ENCODE peak calls at places on chromosome 21, in nine cellular contexts. A, Z, L, J, F, X, H, U and E are unnamed samples.

GRCh38 chr21:29481641-29482040 is 182.9 kb downstream of the BACH1 start:
- DNase-seq in U (no peak), Z (no peak), X (peak; percentile 78), F (no peak), L (no peak), H (no peak), J (peak; percentile 52), A (peak; percentile 72), E (peak; percentile 42)

GRCh38 chr21:42490735-42491134 is 5.3 kb downstream of the RSPH1 start:
- DNase-seq in J (no peak), A (no peak), H (no peak), U (no peak), L (no peak), F (no peak), Z (no peak), X (no peak), E (no peak)

GRCh38 chr21:42153746-42154145 is 65.2 kb upstream of the ABCG1 start:
- DNase-seq in U (no peak), J (no peak), Z (no peak), F (no peak), X (no peak), A (no peak), L (no peak), H (no peak), E (no peak)

GRCh38 chr21:43599728-43600127 is 59.6 kb downstream of the HSF2BP start:
- DNase-seq in F (no peak), X (no peak), L (no peak), Z (no peak), H (no peak), A (no peak), U (no peak), J (no peak), E (no peak)

GRCh38 chr21:15667010-15667409 is 62.8 kb upstream of the USP25 start:
- DNase-seq in F (no peak), L (no peak), X (peak; percentile 33), Z (no peak), J (peak; percentile 74), H (no peak), A (peak; percentile 29), U (no peak), E (peak; percentile 53)

GRCh38 chr21:42475526-42476492 is 20.2 kb downstream of the RSPH1 start:
- DNase-seq in L (no peak), A (no peak), F (no peak), J (no peak), U (no peak), X (no peak), Z (no peak), H (no peak), E (no peak)

GRCh38 chr21:45538381-45539045 is 3.7 kb downstream of the SLC19A1 start:
- DNase-seq in J (no peak), U (no peak), Z (no peak), X (no peak), H (no peak), A (no peak), F (no peak), L (no peak), E (no peak)

GRCh38 chr21:38303300-38303699 is 46.5 kb downstream of the KCNJ15 start:
- DNase-seq in Z (no peak), F (no peak), U (no peak), J (peak; percentile 62), L (no peak), A (peak; percentile 95), H (no peak), X (peak; percentile 73), E (peak; percentile 94)

GRCh38 chr21:15003463-15004135 is 61.2 kb downstream of the NRIP1 start:
- DNase-seq in Z (no peak), H (peak; percentile 19), L (no peak), F (no peak), J (no peak), A (no peak), X (no peak), U (no peak), E (no peak)

GRCh38 chr21:41820384-41821080 is 53.7 kb upstream of the RIPK4 start:
- DNase-seq in J (no peak), U (no peak), F (no peak), L (no peak), H (no peak), A (no peak), Z (no peak), X (no peak), E (no peak)

GRCh38 chr21:14603202-14603601 is 57.1 kb upstream of the SAMSN1 start:
- DNase-seq in Z (no peak), J (peak; percentile 93), H (no peak), A (peak; percentile 43), L (no peak), F (no peak), U (no peak), X (no peak), E (peak; percentile 3)

GRCh38 chr21:33290441-33290840 is 24.3 kb downstream of the IL10RB start:
- DNase-seq in U (no peak), H (no peak), Z (no peak), L (no peak), A (no peak), X (no peak), J (no peak), F (no peak), E (no peak)

GRCh38 chr21:42677339-42678117 is 24.1 kb downstream of the PDE9A start:
- DNase-seq in F (no peak), U (no peak), Z (no peak), X (no peak), A (peak; percentile 59), J (peak; percentile 93), H (no peak), L (no peak), E (no peak)

GRCh38 chr21:34992736-34993135 is 56.4 kb downstream of the RUNX1 start:
- DNase-seq in H (no peak), Z (no peak), X (no peak), L (no peak), U (no peak), J (peak; percentile 77), F (peak; percentile 38), A (peak; percentile 46), E (no peak)

GRCh38 chr21:42640486-42640885 is 12.9 kb upstream of the PDE9A start:
- DNase-seq in X (no peak), H (no peak), F (no peak), U (no peak), L (no peak), J (no peak), Z (no peak), A (no peak), E (no peak)

GRCh38 chr21:15592957-15593356 is 136.8 kb upstream of the USP25 start:
- DNase-seq in Z (no peak), F (no peak), J (no peak), A (no peak), X (no peak), L (no peak), H (no peak), U (no peak), E (no peak)

GRCh38 chr21:23899561-23899960 is 1707.7 kb downstream of the MRPL39 start:
- DNase-seq in Z (no peak), J (no peak), U (no peak), L (no peak), X (no peak), H (no peak), A (no peak), F (no peak), E (no peak)

GRCh38 chr21:29145837-29146453 is 15.5 kb downstream of the MAP3K7CL start:
- DNase-seq in Z (no peak), A (no peak), L (no peak), F (no peak), U (no peak), H (no peak), X (no peak), J (no peak), E (no peak)

GRCh38 chr21:43712268-43712942 is 6.5 kb upstream of the PDXK start:
- DNase-seq in Z (no peak), L (no peak), U (no peak), F (no peak), H (no peak), A (peak; percentile 89), X (no peak), J (peak; percentile 49), E (no peak)

GRCh38 chr21:34728479-34728878 is 59.7 kb downstream of the CLIC6 start:
- DNase-seq in H (no peak), X (no peak), Z (no peak), A (no peak), U (no peak), L (no peak), F (no peak), J (no peak), E (no peak)

GRCh38 chr21:33451634-33452071 is 28.1 kb downstream of the TMEM50B start:
- DNase-seq in A (peak; percentile 51), L (no peak), X (no peak), U (no peak), J (peak; percentile 21), H (no peak), F (no peak), Z (no peak), E (no peak)

GRCh38 chr21:46500224-46500861 is 41.7 kb downstream of the DIP2A start:
- DNase-seq in H (no peak), Z (peak; percentile 48), F (no peak), A (peak; percentile 74), L (peak; percentile 9), J (peak; percentile 49), X (no peak), U (no peak), E (no peak)

GRCh38 chr21:16216595-16216994 is 486.8 kb downstream of the USP25 start:
- DNase-seq in J (no peak), U (no peak), H (no peak), L (no peak), F (no peak), A (no peak), X (no peak), Z (no peak), E (no peak)

GRCh38 chr21:35046880-35047229 is 2.2 kb downstream of the RUNX1 start:
- DNase-seq in U (no peak), J (peak; percentile 72), H (no peak), Z (no peak), X (no peak), F (no peak), A (peak; percentile 77), L (no peak), E (no peak)

GRCh38 chr21:22842875-22843274 is 1844.7 kb downstream of the NCAM2 start:
- DNase-seq in U (no peak), F (no peak), Z (no peak), J (no peak), H (no peak), A (no peak), X (no peak), L (no peak), E (no peak)

GRCh38 chr21:20270365-20271055 is 727.7 kb upstream of the NCAM2 start:
- DNase-seq in H (no peak), Z (no peak), X (no peak), L (no peak), J (no peak), U (no peak), F (no peak), A (no peak), E (no peak)

GRCh38 chr21:16455978-16456377 is 726.2 kb downstream of the USP25 start:
- DNase-seq in U (peak; percentile 91), X (no peak), L (no peak), A (no peak), J (peak; percentile 33), Z (peak; percentile 50), F (no peak), H (no peak), E (no peak)